ENCODE peak calls at places on chromosomes 11 and 22, in six cellular contexts. One of them, this sample, is unnamed.

GRCh38 chr11:2591805-2592204 is 108.0 kb downstream of the KCNQ1OT1 start:
- DNase-seq in mesothelial cell of epicardium: peak
- DNase-seq in A673: no peak
- DNase-seq in hepatocyte: peak
- DNase-seq in transverse colon: no peak
- DNase-seq in kidney: no peak
- DNase-seq in this sample: no peak

GRCh38 chr11:44609028-44609782 is 43.7 kb downstream of the CD82 start:
- DNase-seq in hepatocyte: no peak
- DNase-seq in A673: no peak
- DNase-seq in kidney: no peak
- DNase-seq in mesothelial cell of epicardium: no peak
- DNase-seq in transverse colon: peak
- DNase-seq in this sample: no peak

GRCh38 chr11:74384641-74385040 is 13.6 kb downstream of the PGM2L1 start:
- DNase-seq in mesothelial cell of epicardium: no peak
- DNase-seq in A673: no peak
- DNase-seq in hepatocyte: no peak
- DNase-seq in transverse colon: no peak
- DNase-seq in kidney: no peak
- DNase-seq in this sample: no peak

GRCh38 chr22:17777005-17777716 is 2.9 kb upstream of the BID start:
- DNase-seq in hepatocyte: no peak
- DNase-seq in A673: no peak
- DNase-seq in transverse colon: peak
- DNase-seq in kidney: peak
- DNase-seq in mesothelial cell of epicardium: no peak
- DNase-seq in this sample: no peak

GRCh38 chr22:19103881-19104821 is 18.1 kb downstream of the DGCR2 start:
- DNase-seq in A673: peak
- DNase-seq in kidney: no peak
- DNase-seq in hepatocyte: no peak
- DNase-seq in transverse colon: no peak
- DNase-seq in mesothelial cell of epicardium: no peak
- DNase-seq in this sample: no peak

GRCh38 chr11:23143031-23143430 is 282.8 kb upstream of the CCDC179 start:
- DNase-seq in mesothelial cell of epicardium: no peak
- DNase-seq in kidney: no peak
- DNase-seq in hepatocyte: no peak
- DNase-seq in transverse colon: no peak
- DNase-seq in A673: no peak
- DNase-seq in this sample: no peak

GRCh38 chr11:19672591-19673206 is 39.9 kb upstream of the NAV2 start:
- DNase-seq in mesothelial cell of epicardium: no peak
- DNase-seq in kidney: no peak
- DNase-seq in transverse colon: no peak
- DNase-seq in hepatocyte: no peak
- DNase-seq in A673: no peak
- DNase-seq in this sample: no peak

GRCh38 chr22:22070371-22070824 is 87.8 kb upstream of the TOP3B start:
- DNase-seq in mesothelial cell of epicardium: no peak
- DNase-seq in A673: no peak
- DNase-seq in kidney: no peak
- DNase-seq in hepatocyte: no peak
- DNase-seq in transverse colon: no peak
- DNase-seq in this sample: no peak

GRCh38 chr11:16194566-16194965 is 161.8 kb downstream of the SOX6 start:
- DNase-seq in kidney: no peak
- DNase-seq in hepatocyte: no peak
- DNase-seq in transverse colon: no peak
- DNase-seq in A673: no peak
- DNase-seq in mesothelial cell of epicardium: no peak
- DNase-seq in this sample: no peak

GRCh38 chr11:47179655-47179991 is 2.9 kb upstream of the ARFGAP2 start:
- DNase-seq in A673: peak
- DNase-seq in mesothelial cell of epicardium: no peak
- DNase-seq in kidney: no peak
- DNase-seq in transverse colon: no peak
- DNase-seq in hepatocyte: peak
- DNase-seq in this sample: peak

GRCh38 chr11:44950036-44950624 is 553 bp downstream of the TP53I11 start:
- DNase-seq in kidney: no peak
- DNase-seq in A673: peak
- DNase-seq in hepatocyte: peak
- DNase-seq in mesothelial cell of epicardium: peak
- DNase-seq in transverse colon: peak
- DNase-seq in this sample: peak

GRCh38 chr11:16925495-16926065 is 88.6 kb downstream of the PLEKHA7 start:
- DNase-seq in transverse colon: peak
- DNase-seq in kidney: peak
- DNase-seq in mesothelial cell of epicardium: peak
- DNase-seq in A673: no peak
- DNase-seq in hepatocyte: peak
- DNase-seq in this sample: peak

DNA sequence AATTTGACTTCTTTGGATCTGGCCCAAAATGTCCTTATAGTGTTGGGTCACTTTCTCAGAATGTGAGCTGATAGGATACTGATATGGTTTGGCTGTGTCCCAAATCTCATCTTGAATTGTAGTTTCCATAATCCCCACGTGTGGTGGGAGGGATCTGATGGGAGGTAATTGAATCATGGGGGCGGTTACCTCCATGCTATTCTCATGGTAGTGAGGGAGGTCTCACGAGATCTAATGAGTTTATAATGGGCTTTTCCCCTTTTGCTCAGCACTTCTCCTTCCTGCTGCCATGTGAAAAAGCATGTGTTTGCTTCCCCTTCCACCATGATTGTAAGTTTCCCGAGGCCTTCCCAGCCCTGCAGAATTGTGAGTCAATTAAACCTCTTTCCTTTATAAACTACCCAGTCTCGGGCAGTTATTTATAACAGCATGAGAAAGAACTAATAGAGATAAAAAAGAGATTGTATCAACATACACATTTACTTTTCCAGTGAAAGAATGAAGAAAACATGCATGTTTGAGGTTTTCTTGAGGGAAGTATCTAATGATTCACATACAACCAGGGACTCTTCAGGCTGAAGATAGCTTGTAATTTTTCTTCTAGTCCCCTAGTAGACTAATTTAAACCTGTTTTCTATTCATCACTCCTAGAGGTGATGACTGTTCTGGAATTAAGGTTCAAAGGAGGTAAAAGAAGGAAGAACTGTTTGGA is 17.3 kb upstream of the CSTF3 start:
- DNase-seq in transverse colon: no peak
- DNase-seq in mesothelial cell of epicardium: no peak
- DNase-seq in A673: no peak
- DNase-seq in hepatocyte: no peak
- DNase-seq in kidney: no peak
- DNase-seq in this sample: no peak
- TF ChIP-seq CTCF in transverse colon: no peak
- TF ChIP-seq CTCF in mesothelial cell of epicardium: no peak
- TF ChIP-seq CTCF in A673: no peak
- TF ChIP-seq CTCF in hepatocyte: no peak
- TF ChIP-seq CTCF in kidney: no peak
- TF ChIP-seq CTCF in this sample: no peak

GRCh38 chr11:61890536-61891330 is 612 bp downstream of the FADS3 start:
- DNase-seq in hepatocyte: peak
- DNase-seq in transverse colon: peak
- DNase-seq in A673: no peak
- DNase-seq in kidney: peak
- DNase-seq in mesothelial cell of epicardium: no peak
- DNase-seq in this sample: no peak

GRCh38 chr11:61889831-61890230 is 1.5 kb downstream of the FADS3 start:
- DNase-seq in transverse colon: no peak
- DNase-seq in hepatocyte: no peak
- DNase-seq in kidney: no peak
- DNase-seq in mesothelial cell of epicardium: no peak
- DNase-seq in A673: no peak
- DNase-seq in this sample: no peak

GRCh38 chr11:61891331-61892084 is at the start of gene FADS3:
- DNase-seq in A673: peak
- DNase-seq in kidney: peak
- DNase-seq in transverse colon: peak
- DNase-seq in hepatocyte: peak
- DNase-seq in mesothelial cell of epicardium: peak
- DNase-seq in this sample: peak

GRCh38 chr11:61893981-61894380 is 2.6 kb upstream of the FADS3 start:
- DNase-seq in hepatocyte: no peak
- DNase-seq in mesothelial cell of epicardium: no peak
- DNase-seq in transverse colon: no peak
- DNase-seq in A673: peak
- DNase-seq in kidney: no peak
- DNase-seq in this sample: no peak

GRCh38 chr11:61892085-61892370 is 683 bp upstream of the FADS3 start:
- DNase-seq in hepatocyte: no peak
- DNase-seq in kidney: no peak
- DNase-seq in transverse colon: no peak
- DNase-seq in A673: no peak
- DNase-seq in mesothelial cell of epicardium: no peak
- DNase-seq in this sample: no peak
- TF ChIP-seq CTCF in hepatocyte: no peak
- TF ChIP-seq CTCF in kidney: no peak
- TF ChIP-seq CTCF in transverse colon: no peak
- TF ChIP-seq CTCF in A673: no peak
- TF ChIP-seq CTCF in mesothelial cell of epicardium: no peak
- TF ChIP-seq CTCF in this sample: no peak

DNA sequence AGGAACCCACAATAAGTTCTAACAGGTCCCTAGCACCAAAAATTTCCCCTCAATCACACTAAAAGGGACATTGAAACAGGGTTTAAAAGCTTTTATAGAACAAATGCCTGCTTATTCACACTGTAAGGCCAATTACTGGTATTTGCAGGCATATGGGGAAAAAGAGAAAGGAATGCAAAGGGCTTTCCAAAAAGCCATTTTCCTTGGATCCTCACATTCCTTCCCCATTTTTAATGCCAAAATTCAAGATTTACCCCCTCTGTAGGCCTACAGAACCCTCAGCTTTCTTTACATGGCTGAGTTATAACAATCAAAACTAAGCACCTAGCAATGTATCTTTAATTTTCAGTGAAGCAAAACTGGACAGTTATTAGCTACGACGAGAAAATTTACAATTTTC is 102.0 kb downstream of the SBF2 start:
- DNase-seq in A673: no peak
- DNase-seq in transverse colon: no peak
- DNase-seq in mesothelial cell of epicardium: no peak
- DNase-seq in kidney: no peak
- DNase-seq in hepatocyte: no peak
- DNase-seq in this sample: no peak
- TF ChIP-seq CTCF in A673: no peak
- TF ChIP-seq CTCF in transverse colon: no peak
- TF ChIP-seq CTCF in mesothelial cell of epicardium: no peak
- TF ChIP-seq CTCF in kidney: no peak
- TF ChIP-seq CTCF in hepatocyte: no peak
- TF ChIP-seq CTCF in this sample: no peak

DNA sequence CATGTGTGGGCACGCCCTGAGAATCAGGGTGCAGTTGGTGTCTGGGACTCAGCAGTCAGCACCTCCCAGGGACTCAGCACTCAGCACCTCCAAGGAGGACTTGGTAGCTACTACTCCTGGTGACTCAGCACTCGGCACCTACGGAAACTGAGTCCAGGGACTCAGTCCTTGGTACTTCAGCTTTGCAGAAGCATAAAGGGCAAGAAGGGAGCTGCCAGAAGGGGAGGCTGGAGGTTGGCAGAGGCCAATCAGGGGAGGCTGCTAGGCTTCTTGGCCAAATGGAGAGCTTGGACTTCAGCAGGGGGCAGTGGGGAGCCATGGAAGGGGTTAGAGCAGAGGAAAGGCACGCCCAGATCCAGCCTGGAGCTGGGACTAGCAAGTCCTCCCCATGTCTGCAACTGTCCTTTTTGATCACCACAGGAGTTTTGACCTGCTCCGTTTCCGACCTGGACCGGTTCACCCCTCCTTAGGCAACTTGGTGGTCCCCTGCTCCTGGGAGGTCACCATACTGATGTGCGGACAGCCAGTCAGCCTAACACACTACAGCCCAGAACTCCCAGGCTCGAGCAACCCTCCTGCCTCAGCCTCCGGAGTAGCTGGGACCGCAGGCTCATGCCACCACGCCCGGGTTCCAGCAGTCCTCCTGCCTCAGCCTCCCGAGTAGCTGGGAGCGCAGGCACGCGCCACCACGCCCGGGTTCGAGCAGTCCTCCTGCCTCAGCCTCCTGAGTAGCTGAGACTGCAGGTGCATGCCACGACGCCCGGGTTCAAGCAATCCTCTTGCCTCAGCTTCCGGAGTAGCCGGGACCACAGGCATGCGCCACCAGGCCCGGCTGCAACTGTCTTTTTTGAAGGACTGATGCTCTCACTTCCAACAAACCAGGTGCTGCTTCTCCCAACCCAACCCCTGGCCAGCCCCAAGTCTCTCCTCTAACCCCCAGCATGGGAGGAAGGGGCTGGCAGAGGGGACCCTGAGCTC is 1.5 kb downstream of the ANO9 start:
- DNase-seq in kidney: peak
- DNase-seq in transverse colon: peak
- DNase-seq in hepatocyte: no peak
- DNase-seq in mesothelial cell of epicardium: no peak
- DNase-seq in A673: no peak
- DNase-seq in this sample: no peak
- TF ChIP-seq CTCF in kidney: no peak
- TF ChIP-seq CTCF in transverse colon: peak
- TF ChIP-seq CTCF in hepatocyte: peak
- TF ChIP-seq CTCF in mesothelial cell of epicardium: no peak
- TF ChIP-seq CTCF in A673: no peak
- TF ChIP-seq CTCF in this sample: no peak

DNA sequence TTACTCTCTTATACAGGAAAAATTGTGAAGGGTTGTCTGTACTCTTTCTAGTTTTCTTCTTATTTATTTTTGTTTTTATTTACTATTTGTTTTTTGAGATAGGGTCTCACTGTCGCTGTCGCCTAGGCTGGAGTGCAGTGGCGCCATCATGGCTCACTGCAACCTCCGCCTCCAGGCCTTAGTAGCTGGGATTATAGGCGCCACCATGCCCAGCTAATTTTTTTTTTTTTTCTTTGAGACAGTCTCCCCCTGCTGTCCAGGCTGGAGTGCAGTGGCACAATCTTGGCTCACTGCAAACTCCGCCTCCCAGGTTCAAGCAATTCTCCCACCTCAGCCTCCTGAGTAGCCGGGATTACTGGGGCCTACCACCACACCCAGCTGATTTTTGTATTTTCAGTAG is 18.4 kb downstream of the CUL5 start:
- DNase-seq in hepatocyte: no peak
- DNase-seq in mesothelial cell of epicardium: no peak
- DNase-seq in kidney: no peak
- DNase-seq in transverse colon: no peak
- DNase-seq in A673: peak
- DNase-seq in this sample: no peak
- TF ChIP-seq CTCF in hepatocyte: no peak
- TF ChIP-seq CTCF in mesothelial cell of epicardium: no peak
- TF ChIP-seq CTCF in kidney: no peak
- TF ChIP-seq CTCF in transverse colon: no peak
- TF ChIP-seq CTCF in A673: peak
- TF ChIP-seq CTCF in this sample: peak

DNA sequence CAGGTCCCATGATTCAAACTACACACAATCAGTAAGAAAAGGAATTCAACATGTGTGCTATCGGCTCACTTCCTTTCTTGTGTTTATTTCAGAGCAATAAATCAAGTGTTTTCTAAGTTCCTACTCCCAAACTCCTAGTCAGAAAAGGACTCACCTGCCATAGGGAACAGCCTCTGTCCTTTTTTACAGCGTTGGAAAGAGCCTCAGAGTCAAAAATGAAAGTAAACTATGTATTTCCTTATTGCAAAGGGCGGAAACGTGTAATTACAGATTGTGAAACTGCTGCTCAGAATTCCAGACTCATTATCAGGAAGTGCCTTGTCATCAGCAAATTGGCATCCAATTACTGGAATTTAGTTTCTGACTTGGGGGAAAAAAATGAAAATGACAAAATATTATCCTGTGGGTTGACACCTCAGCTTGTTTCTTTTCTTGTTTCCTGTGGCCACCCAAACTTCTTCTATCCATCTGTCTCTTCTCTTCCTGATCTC is at the start of gene CASP4:
- DNase-seq in kidney: no peak
- DNase-seq in A673: peak
- DNase-seq in mesothelial cell of epicardium: no peak
- DNase-seq in hepatocyte: peak
- DNase-seq in transverse colon: peak
- DNase-seq in this sample: no peak
- TF ChIP-seq CTCF in kidney: no peak
- TF ChIP-seq CTCF in A673: no peak
- TF ChIP-seq CTCF in mesothelial cell of epicardium: no peak
- TF ChIP-seq CTCF in hepatocyte: no peak
- TF ChIP-seq CTCF in transverse colon: no peak
- TF ChIP-seq CTCF in this sample: no peak

This sample was measured in neural crest cell.